ENCODE peak calls at places on chromosomes 1 and 21, in seven cellular contexts. M is uterus; F is activated CD8-positive, alpha-beta T cell treated with anti-CD3 and anti-CD28 coated beads for 36 hours; D is endothelial cell; L is left lung; O is psoas muscle; S is BJ. G is an unnamed sample.

GRCh38 chr21:44892536-44893277 is 19.2 kb upstream of the PTTG1IP start:
- DNase-seq in D (peak), S (no peak), F (peak), M (no peak), L (peak), O (peak), G (no peak)

GRCh38 chr1:51551848-51552296 is 32.8 kb upstream of the EPS15 start:
- DNase-seq in S (no peak), D (no peak), F (no peak), M (no peak), O (no peak), L (no peak), G (no peak)

GRCh38 chr1:34266127-34266951 is 89.6 kb downstream of the C1orf94 start:
- DNase-seq in O (no peak), D (peak), S (no peak), F (no peak), M (no peak), L (no peak), G (no peak)

GRCh38 chr1:226606311-226607267 is 58.0 kb downstream of the STUM start:
- DNase-seq in D (no peak), M (no peak), S (no peak), F (no peak), L (no peak), O (no peak), G (no peak)

GRCh38 chr1:209720326-209720725 is 15.7 kb downstream of the HSD11B1 start:
- DNase-seq in F (no peak), M (no peak), O (no peak), S (no peak), D (no peak), L (no peak), G (no peak)

GRCh38 chr1:223831755-223832636 is 13.8 kb downstream of the TP53BP2 start:
- DNase-seq in O (no peak), L (no peak), D (no peak), F (no peak), S (peak), M (no peak), G (no peak)

GRCh38 chr1:202355944-202356553 is 7.5 kb downstream of the PPP1R12B start:
- DNase-seq in S (no peak), O (no peak), F (no peak), M (no peak), D (no peak), L (no peak), G (no peak)

GRCh38 chr1:224198572-224198971 is 15.5 kb downstream of the DEGS1 start:
- DNase-seq in S (no peak), L (no peak), D (no peak), F (no peak), O (no peak), M (no peak), G (no peak)

GRCh38 chr1:82801151-82801550 is 1000.4 kb downstream of the ADGRL2 start:
- DNase-seq in F (no peak), S (no peak), M (no peak), L (no peak), O (no peak), D (no peak), G (no peak)

GRCh38 chr1:173005196-173005864 is 45.4 kb downstream of the TNFSF18 start:
- DNase-seq in M (no peak), L (no peak), S (no peak), F (no peak), D (no peak), O (no peak), G (no peak)
- TF ChIP-seq CTCF in M (no peak), L (no peak), S (peak), F (no peak), D (no peak), O (no peak), G (peak)

GRCh38 chr1:22772054-22772453 is 61.4 kb downstream of the EPHB2 start:
- DNase-seq in F (no peak), L (no peak), O (peak), S (no peak), M (no peak), D (no peak), G (no peak)

GRCh38 chr1:22777658-22778057 is 67.0 kb downstream of the EPHB2 start:
- DNase-seq in D (no peak), L (no peak), F (no peak), S (no peak), M (no peak), O (no peak), G (no peak)

GRCh38 chr1:22774483-22775182 is 64.0 kb downstream of the EPHB2 start:
- DNase-seq in F (no peak), O (no peak), S (no peak), D (no peak), M (no peak), L (no peak), G (no peak)

GRCh38 chr1:22776051-22776611 is 65.5 kb downstream of the EPHB2 start:
- DNase-seq in F (no peak), S (no peak), L (no peak), O (no peak), D (no peak), M (no peak), G (no peak)

GRCh38 chr1:22773981-22774471 is 63.4 kb downstream of the EPHB2 start:
- DNase-seq in M (peak), D (peak), S (peak), O (peak), L (peak), F (no peak), G (peak)
- TF ChIP-seq CTCF in M (no peak), D (no peak), S (no peak), O (no peak), L (no peak), F (no peak), G (no peak)

DNA sequence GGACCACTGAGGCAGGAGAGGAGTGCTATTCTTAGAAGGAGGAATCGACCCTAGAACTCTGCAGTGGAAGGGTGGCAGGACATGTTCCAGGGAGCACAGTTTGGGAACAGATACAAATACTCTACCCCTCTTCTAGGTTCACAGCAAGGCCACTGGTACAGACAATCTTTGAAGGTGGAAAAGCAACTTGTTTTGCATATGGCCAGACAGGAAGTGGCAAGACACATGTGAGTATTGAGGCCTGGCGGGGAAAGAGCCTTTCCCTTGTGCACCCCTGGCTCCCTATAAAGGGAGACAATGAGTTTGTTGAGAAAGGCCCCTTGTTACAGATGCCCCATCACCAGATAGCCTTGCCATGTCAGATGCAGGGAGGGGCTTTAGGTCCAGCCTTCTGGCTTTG is 17.8 kb downstream of the KIF2C start:
- DNase-seq in M (no peak), S (no peak), D (no peak), O (no peak), L (no peak), F (no peak), G (no peak)
- TF ChIP-seq CTCF in M (no peak), S (no peak), D (no peak), O (no peak), L (no peak), F (no peak), G (no peak)

DNA sequence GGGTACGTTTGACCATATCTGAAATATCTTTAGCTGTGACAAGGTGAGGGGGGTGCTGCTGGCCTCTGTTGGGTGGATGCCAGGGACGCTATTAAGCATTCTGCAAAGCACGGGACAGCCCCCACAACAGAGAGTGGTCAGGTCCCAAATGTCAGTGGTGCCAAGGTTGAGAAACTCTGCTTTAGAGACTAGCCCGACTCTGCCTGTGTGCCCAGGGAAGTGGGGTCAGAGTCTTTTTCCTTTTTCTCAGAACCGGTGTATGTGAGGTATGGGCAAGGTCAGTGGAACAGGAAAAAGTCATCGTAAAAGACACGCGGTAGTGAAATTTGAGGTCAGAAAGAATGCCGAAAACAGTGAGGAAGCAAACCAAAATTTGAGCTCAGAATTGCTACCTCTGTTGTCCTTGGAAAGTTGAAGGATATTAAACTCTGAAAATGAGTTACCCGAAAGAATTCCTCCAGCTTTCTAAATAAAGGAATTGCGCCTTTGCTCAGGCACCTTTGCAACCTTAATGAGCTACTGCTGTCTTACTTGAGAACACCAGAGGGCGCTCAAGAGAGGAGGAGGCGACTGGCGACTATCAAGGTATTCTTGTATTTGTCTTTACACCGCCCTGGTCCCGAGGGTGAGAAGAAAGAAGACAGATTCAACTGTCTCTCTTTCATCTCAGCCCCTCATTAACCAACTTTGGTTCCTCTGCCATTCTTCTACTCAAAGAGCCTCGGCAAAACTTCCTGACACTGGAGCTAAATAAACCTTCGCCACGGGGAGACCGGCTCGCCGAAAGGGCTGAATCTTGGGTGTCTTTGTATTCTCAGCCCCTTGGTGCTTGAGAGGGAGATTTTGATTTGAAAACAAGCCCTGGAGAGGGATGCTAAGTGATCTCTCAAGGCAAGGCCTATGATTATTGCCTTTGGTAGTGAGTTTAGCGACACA is 85.4 kb upstream of the OLIG2 start:
- DNase-seq in M (peak), D (peak), F (peak), L (no peak), S (no peak), O (no peak), G (peak)
- TF ChIP-seq CTCF in M (peak), D (peak), F (peak), L (peak), S (peak), O (peak), G (peak)

GRCh38 chr1:214341459-214341858 is 60.5 kb downstream of the SMYD2 start:
- DNase-seq in M (no peak), L (no peak), D (no peak), O (no peak), F (no peak), S (no peak), G (no peak)

GRCh38 chr1:214337536-214337935 is 56.6 kb downstream of the SMYD2 start:
- DNase-seq in S (peak), M (no peak), L (no peak), D (no peak), F (no peak), O (no peak), G (peak)

GRCh38 chr1:214338212-214338611 is 57.3 kb downstream of the SMYD2 start:
- DNase-seq in F (no peak), M (no peak), L (no peak), D (no peak), O (no peak), S (no peak), G (no peak)

GRCh38 chr1:214344897-214345296 is 63.9 kb downstream of the SMYD2 start:
- DNase-seq in M (no peak), S (no peak), L (no peak), F (no peak), O (no peak), D (no peak), G (no peak)

GRCh38 chr1:214341918-214342317 is 61.0 kb downstream of the SMYD2 start:
- DNase-seq in L (no peak), F (no peak), S (no peak), M (no peak), O (no peak), D (no peak), G (no peak)
- TF ChIP-seq CTCF in L (no peak), F (no peak), S (no peak), M (no peak), O (no peak), D (no peak), G (peak)

DNA sequence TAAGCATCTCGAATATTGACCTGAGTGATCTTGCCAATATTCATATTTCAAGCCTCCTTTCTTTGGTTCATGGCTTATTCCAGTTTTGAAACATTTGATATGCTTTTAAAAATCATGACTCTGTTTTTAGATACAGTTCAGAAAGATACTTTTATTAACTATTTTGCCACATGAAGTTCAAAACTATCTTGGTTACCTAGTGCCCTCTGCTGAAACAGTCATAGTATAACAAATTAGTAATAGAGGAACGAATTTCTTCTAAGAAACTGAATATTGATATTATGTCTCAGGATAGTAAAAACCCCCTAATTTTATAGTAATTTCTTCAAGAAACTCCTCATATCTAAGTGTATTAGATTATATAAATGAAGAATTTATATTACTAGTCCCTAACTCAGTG is 52.6 kb upstream of the RC3H1 start:
- DNase-seq in S (no peak), D (no peak), M (no peak), O (no peak), L (no peak), F (no peak), G (peak)
- TF ChIP-seq CTCF in S (peak), D (no peak), M (peak), O (peak), L (no peak), F (no peak), G (peak)

GRCh38 chr21:41847066-41847804 is 31.9 kb downstream of the PRDM15 start:
- DNase-seq in M (no peak), D (no peak), F (no peak), S (no peak), O (no peak), L (no peak), G (no peak)
- TF ChIP-seq CTCF in M (no peak), D (no peak), F (no peak), S (peak), O (no peak), L (no peak), G (peak)

GRCh38 chr1:6209661-6210605 is 4.0 kb downstream of the RNF207 start:
- DNase-seq in D (no peak), M (no peak), L (no peak), F (peak), S (no peak), O (no peak), G (no peak)
- TF ChIP-seq CTCF in D (no peak), M (no peak), L (no peak), F (peak), S (peak), O (no peak), G (peak)

DNA sequence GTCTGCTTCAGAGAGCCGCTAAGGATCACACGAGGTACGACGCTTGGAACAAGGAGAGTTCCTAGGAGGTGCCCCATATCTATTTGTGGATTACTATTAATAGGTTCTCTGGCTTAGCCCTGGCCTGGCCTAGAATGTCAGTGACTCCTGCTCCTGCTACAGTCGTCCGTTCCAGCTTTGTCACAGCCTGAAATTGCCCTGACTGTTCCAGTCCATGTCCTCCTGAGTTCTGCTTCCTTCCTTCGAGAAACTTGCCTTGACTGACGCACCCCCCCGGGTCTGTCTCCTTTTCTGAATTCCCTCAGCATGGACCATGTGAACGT is 16.2 kb downstream of the ECHDC2 start:
- DNase-seq in D (no peak), S (no peak), F (no peak), L (no peak), O (peak), M (no peak), G (no peak)
- TF ChIP-seq CTCF in D (no peak), S (no peak), F (no peak), L (no peak), O (no peak), M (no peak), G (no peak)